ENCODE peak calls at places on chromosomes 16 and 17, in ten cellular contexts. One of them, this sample, is unnamed.

GRCh38 chr16:55760665-55761035 is 72.2 kb downstream of the CES1 start:
- DNase-seq in activated T-cell treated with anti-CD3 and anti-CD28 coated beads for 48 hours: no peak
- DNase-seq in fibroblast of mammary gland: no peak
- DNase-seq in T-helper 2 cell: no peak
- DNase-seq in naive thymus-derived CD8-positive, alpha-beta T cell: no peak
- DNase-seq in HEK293T: no peak
- DNase-seq in NT2/D1: no peak
- DNase-seq in IMR-90: no peak
- DNase-seq in PC-3: no peak
- DNase-seq in MCF 10A: no peak
- DNase-seq in this sample: peak; percentile 1

GRCh38 chr17:27477971-27478684 is 21.9 kb downstream of the KSR1 start:
- DNase-seq in NT2/D1: no peak
- DNase-seq in IMR-90: no peak
- DNase-seq in HEK293T: no peak
- DNase-seq in T-helper 2 cell: no peak
- DNase-seq in activated T-cell treated with anti-CD3 and anti-CD28 coated beads for 48 hours: no peak
- DNase-seq in MCF 10A: no peak
- DNase-seq in PC-3: no peak
- DNase-seq in fibroblast of mammary gland: no peak
- DNase-seq in naive thymus-derived CD8-positive, alpha-beta T cell: no peak
- DNase-seq in this sample: no peak

GRCh38 chr17:50033316-50033715 is 22.6 kb upstream of the ITGA3 start:
- DNase-seq in HEK293T: no peak
- DNase-seq in IMR-90: peak; percentile 77
- DNase-seq in MCF 10A: no peak
- DNase-seq in activated T-cell treated with anti-CD3 and anti-CD28 coated beads for 48 hours: no peak
- DNase-seq in PC-3: no peak
- DNase-seq in NT2/D1: no peak
- DNase-seq in naive thymus-derived CD8-positive, alpha-beta T cell: no peak
- DNase-seq in T-helper 2 cell: no peak
- DNase-seq in fibroblast of mammary gland: no peak
- DNase-seq in this sample: peak; percentile 86

GRCh38 chr16:77191259-77191969 is 424 bp downstream of the MON1B start:
- DNase-seq in MCF 10A: no peak
- DNase-seq in PC-3: no peak
- DNase-seq in naive thymus-derived CD8-positive, alpha-beta T cell: no peak
- DNase-seq in fibroblast of mammary gland: peak; percentile 17
- DNase-seq in activated T-cell treated with anti-CD3 and anti-CD28 coated beads for 48 hours: no peak
- DNase-seq in HEK293T: peak; percentile 24
- DNase-seq in NT2/D1: no peak
- DNase-seq in T-helper 2 cell: no peak
- DNase-seq in IMR-90: no peak
- DNase-seq in this sample: no peak

GRCh38 chr17:78127888-78128615 is 503 bp downstream of the TMC6 start:
- DNase-seq in fibroblast of mammary gland: no peak
- DNase-seq in MCF 10A: no peak
- DNase-seq in naive thymus-derived CD8-positive, alpha-beta T cell: no peak
- DNase-seq in NT2/D1: no peak
- DNase-seq in HEK293T: peak; percentile 31
- DNase-seq in IMR-90: no peak
- DNase-seq in PC-3: peak; percentile 57
- DNase-seq in activated T-cell treated with anti-CD3 and anti-CD28 coated beads for 48 hours: no peak
- DNase-seq in T-helper 2 cell: no peak
- DNase-seq in this sample: no peak

GRCh38 chr17:70869402-70870085 is 700.2 kb downstream of the KCNJ2 start:
- DNase-seq in HEK293T: no peak
- DNase-seq in MCF 10A: no peak
- DNase-seq in IMR-90: no peak
- DNase-seq in T-helper 2 cell: no peak
- DNase-seq in NT2/D1: peak; percentile 64
- DNase-seq in naive thymus-derived CD8-positive, alpha-beta T cell: no peak
- DNase-seq in PC-3: no peak
- DNase-seq in activated T-cell treated with anti-CD3 and anti-CD28 coated beads for 48 hours: no peak
- DNase-seq in fibroblast of mammary gland: no peak
- DNase-seq in this sample: peak; percentile 44

GRCh38 chr16:85459529-85460251 is 153.4 kb upstream of the GSE1 start:
- DNase-seq in activated T-cell treated with anti-CD3 and anti-CD28 coated beads for 48 hours: no peak
- DNase-seq in HEK293T: no peak
- DNase-seq in PC-3: no peak
- DNase-seq in fibroblast of mammary gland: peak; percentile 38
- DNase-seq in IMR-90: no peak
- DNase-seq in T-helper 2 cell: no peak
- DNase-seq in MCF 10A: no peak
- DNase-seq in NT2/D1: no peak
- DNase-seq in naive thymus-derived CD8-positive, alpha-beta T cell: no peak
- DNase-seq in this sample: peak; percentile 36

GRCh38 chr17:10844667-10845387 is 6.9 kb upstream of the PIRT start:
- DNase-seq in HEK293T: peak; percentile 82
- DNase-seq in T-helper 2 cell: peak; percentile 25
- DNase-seq in MCF 10A: peak; percentile 45
- DNase-seq in naive thymus-derived CD8-positive, alpha-beta T cell: peak; percentile 60
- DNase-seq in fibroblast of mammary gland: peak; percentile 62
- DNase-seq in activated T-cell treated with anti-CD3 and anti-CD28 coated beads for 48 hours: peak; percentile 60
- DNase-seq in NT2/D1: peak; percentile 38
- DNase-seq in PC-3: peak; percentile 61
- DNase-seq in IMR-90: peak; percentile 53
- DNase-seq in this sample: peak; percentile 53

GRCh38 chr16:67477960-67478554 is 2.9 kb downstream of the ATP6V0D1 start:
- DNase-seq in naive thymus-derived CD8-positive, alpha-beta T cell: no peak
- DNase-seq in activated T-cell treated with anti-CD3 and anti-CD28 coated beads for 48 hours: no peak
- DNase-seq in NT2/D1: no peak
- DNase-seq in IMR-90: no peak
- DNase-seq in T-helper 2 cell: no peak
- DNase-seq in fibroblast of mammary gland: no peak
- DNase-seq in HEK293T: no peak
- DNase-seq in MCF 10A: peak; percentile 17
- DNase-seq in PC-3: no peak
- DNase-seq in this sample: no peak

GRCh38 chr17:47618416-47618815 is 31.3 kb upstream of the KPNB1 start:
- DNase-seq in PC-3: peak; percentile 61
- DNase-seq in fibroblast of mammary gland: peak; percentile 12
- DNase-seq in activated T-cell treated with anti-CD3 and anti-CD28 coated beads for 48 hours: no peak
- DNase-seq in IMR-90: peak; percentile 20
- DNase-seq in T-helper 2 cell: no peak
- DNase-seq in HEK293T: peak; percentile 19
- DNase-seq in NT2/D1: no peak
- DNase-seq in naive thymus-derived CD8-positive, alpha-beta T cell: no peak
- DNase-seq in MCF 10A: no peak
- DNase-seq in this sample: no peak

GRCh38 chr16:1322407-1322806 is 11.0 kb upstream of the BAIAP3 start:
- DNase-seq in PC-3: no peak
- DNase-seq in naive thymus-derived CD8-positive, alpha-beta T cell: no peak
- DNase-seq in T-helper 2 cell: no peak
- DNase-seq in NT2/D1: no peak
- DNase-seq in activated T-cell treated with anti-CD3 and anti-CD28 coated beads for 48 hours: no peak
- DNase-seq in fibroblast of mammary gland: no peak
- DNase-seq in IMR-90: no peak
- DNase-seq in MCF 10A: no peak
- DNase-seq in HEK293T: no peak
- DNase-seq in this sample: no peak

GRCh38 chr16:69351309-69352027 is at the start of gene TMED6:
- DNase-seq in activated T-cell treated with anti-CD3 and anti-CD28 coated beads for 48 hours: no peak
- DNase-seq in PC-3: no peak
- DNase-seq in fibroblast of mammary gland: no peak
- DNase-seq in T-helper 2 cell: no peak
- DNase-seq in NT2/D1: no peak
- DNase-seq in IMR-90: no peak
- DNase-seq in naive thymus-derived CD8-positive, alpha-beta T cell: no peak
- DNase-seq in HEK293T: no peak
- DNase-seq in MCF 10A: no peak
- DNase-seq in this sample: no peak

GRCh38 chr16:15450624-15451023 is 16.2 kb downstream of the BMERB1 start:
- DNase-seq in PC-3: no peak
- DNase-seq in IMR-90: no peak
- DNase-seq in MCF 10A: no peak
- DNase-seq in fibroblast of mammary gland: peak; percentile 24
- DNase-seq in activated T-cell treated with anti-CD3 and anti-CD28 coated beads for 48 hours: no peak
- DNase-seq in naive thymus-derived CD8-positive, alpha-beta T cell: no peak
- DNase-seq in T-helper 2 cell: no peak
- DNase-seq in HEK293T: no peak
- DNase-seq in NT2/D1: no peak
- DNase-seq in this sample: peak; percentile 57

GRCh38 chr16:21219551-21219950 is 8.2 kb upstream of the ZP2 start:
- DNase-seq in NT2/D1: no peak
- DNase-seq in HEK293T: no peak
- DNase-seq in IMR-90: no peak
- DNase-seq in fibroblast of mammary gland: no peak
- DNase-seq in T-helper 2 cell: no peak
- DNase-seq in activated T-cell treated with anti-CD3 and anti-CD28 coated beads for 48 hours: no peak
- DNase-seq in MCF 10A: no peak
- DNase-seq in PC-3: no peak
- DNase-seq in naive thymus-derived CD8-positive, alpha-beta T cell: no peak
- DNase-seq in this sample: no peak

GRCh38 chr17:40093580-40094201 is 6.7 kb downstream of the NR1D1 start:
- DNase-seq in PC-3: no peak
- DNase-seq in T-helper 2 cell: no peak
- DNase-seq in MCF 10A: no peak
- DNase-seq in NT2/D1: no peak
- DNase-seq in activated T-cell treated with anti-CD3 and anti-CD28 coated beads for 48 hours: no peak
- DNase-seq in HEK293T: no peak
- DNase-seq in fibroblast of mammary gland: no peak
- DNase-seq in naive thymus-derived CD8-positive, alpha-beta T cell: no peak
- DNase-seq in IMR-90: no peak
- DNase-seq in this sample: no peak

GRCh38 chr16:88455610-88456355 is 2.7 kb downstream of the ZFPM1 start:
- DNase-seq in activated T-cell treated with anti-CD3 and anti-CD28 coated beads for 48 hours: peak; percentile 78
- DNase-seq in IMR-90: peak; percentile 43
- DNase-seq in fibroblast of mammary gland: peak; percentile 38
- DNase-seq in NT2/D1: no peak
- DNase-seq in PC-3: peak; percentile 33
- DNase-seq in HEK293T: no peak
- DNase-seq in naive thymus-derived CD8-positive, alpha-beta T cell: peak; percentile 60
- DNase-seq in T-helper 2 cell: peak; percentile 91
- DNase-seq in MCF 10A: no peak
- DNase-seq in this sample: peak; percentile 38

GRCh38 chr16:31043898-31044481 is 10.6 kb downstream of the STX4 start:
- DNase-seq in IMR-90: no peak
- DNase-seq in NT2/D1: no peak
- DNase-seq in T-helper 2 cell: no peak
- DNase-seq in naive thymus-derived CD8-positive, alpha-beta T cell: no peak
- DNase-seq in PC-3: no peak
- DNase-seq in HEK293T: no peak
- DNase-seq in fibroblast of mammary gland: no peak
- DNase-seq in activated T-cell treated with anti-CD3 and anti-CD28 coated beads for 48 hours: no peak
- DNase-seq in MCF 10A: no peak
- DNase-seq in this sample: no peak

GRCh38 chr16:55053071-55053415 is 122.4 kb downstream of the IRX5 start:
- DNase-seq in activated T-cell treated with anti-CD3 and anti-CD28 coated beads for 48 hours: no peak
- DNase-seq in fibroblast of mammary gland: no peak
- DNase-seq in NT2/D1: no peak
- DNase-seq in T-helper 2 cell: no peak
- DNase-seq in HEK293T: no peak
- DNase-seq in MCF 10A: no peak
- DNase-seq in IMR-90: no peak
- DNase-seq in PC-3: no peak
- DNase-seq in naive thymus-derived CD8-positive, alpha-beta T cell: no peak
- DNase-seq in this sample: no peak

GRCh38 chr17:54807331-54807730 is 93.3 kb upstream of the TOM1L1 start:
- DNase-seq in HEK293T: no peak
- DNase-seq in T-helper 2 cell: no peak
- DNase-seq in fibroblast of mammary gland: no peak
- DNase-seq in naive thymus-derived CD8-positive, alpha-beta T cell: no peak
- DNase-seq in MCF 10A: no peak
- DNase-seq in PC-3: no peak
- DNase-seq in activated T-cell treated with anti-CD3 and anti-CD28 coated beads for 48 hours: no peak
- DNase-seq in IMR-90: no peak
- DNase-seq in NT2/D1: no peak
- DNase-seq in this sample: no peak

GRCh38 chr17:36578671-36579070 is 13.0 kb upstream of the DHRS11 start:
- DNase-seq in MCF 10A: no peak
- DNase-seq in IMR-90: peak; percentile 44
- DNase-seq in fibroblast of mammary gland: no peak
- DNase-seq in NT2/D1: no peak
- DNase-seq in activated T-cell treated with anti-CD3 and anti-CD28 coated beads for 48 hours: no peak
- DNase-seq in PC-3: no peak
- DNase-seq in T-helper 2 cell: no peak
- DNase-seq in naive thymus-derived CD8-positive, alpha-beta T cell: no peak
- DNase-seq in HEK293T: no peak
- DNase-seq in this sample: peak; percentile 14

GRCh38 chr17:3639981-3640596 is 3.5 kb downstream of the CTNS start:
- DNase-seq in MCF 10A: no peak
- DNase-seq in HEK293T: no peak
- DNase-seq in PC-3: no peak
- DNase-seq in NT2/D1: no peak
- DNase-seq in fibroblast of mammary gland: peak; percentile 42
- DNase-seq in naive thymus-derived CD8-positive, alpha-beta T cell: no peak
- DNase-seq in T-helper 2 cell: no peak
- DNase-seq in IMR-90: peak; percentile 74
- DNase-seq in activated T-cell treated with anti-CD3 and anti-CD28 coated beads for 48 hours: peak; percentile 50
- DNase-seq in this sample: peak; percentile 46

GRCh38 chr17:6555331-6556120 is 829 bp downstream of the PITPNM3 start:
- DNase-seq in NT2/D1: no peak
- DNase-seq in fibroblast of mammary gland: peak; percentile 48
- DNase-seq in T-helper 2 cell: no peak
- DNase-seq in IMR-90: peak; percentile 39
- DNase-seq in HEK293T: no peak
- DNase-seq in PC-3: peak; percentile 58
- DNase-seq in activated T-cell treated with anti-CD3 and anti-CD28 coated beads for 48 hours: no peak
- DNase-seq in naive thymus-derived CD8-positive, alpha-beta T cell: no peak
- DNase-seq in MCF 10A: peak; percentile 79
- DNase-seq in this sample: no peak